ENCODE peak calls at places on chromosomes 1 and 21, in four cellular contexts. B is HCT116, Z is SK-N-SH, H is K562. J is an unnamed sample.

GRCh38 chr1:25994402-25994801 is 3.5 kb downstream of the PAFAH2 start:
- DNase-seq in B (no peak), Z (no peak), H (no peak), J (no peak)

GRCh38 chr21:35488941-35489340 is 439.8 kb upstream of the RUNX1 start:
- DNase-seq in B (no peak), Z (no peak), H (no peak), J (no peak)

GRCh38 chr1:22930235-22930912 is 42.3 kb downstream of the LACTBL1 start:
- DNase-seq in B (peak; percentile 41), Z (peak; percentile 89), H (peak; percentile 91), J (peak; percentile 55)

GRCh38 chr1:237873487-237873927 is 17.2 kb downstream of the ZP4 start:
- DNase-seq in B (no peak), Z (no peak), H (no peak), J (no peak)

GRCh38 chr1:62687421-62687902 is 724 bp downstream of the DOCK7 start:
- DNase-seq in B (no peak), Z (peak; percentile 78), H (no peak), J (no peak)

GRCh38 chr1:92790867-92791266 is 6.0 kb upstream of the EVI5 start:
- DNase-seq in B (no peak), Z (no peak), H (no peak), J (no peak)

GRCh38 chr1:180168786-180169640 is 14.3 kb downstream of the QSOX1 start:
- DNase-seq in B (no peak), Z (peak; percentile 78), H (peak; percentile 76), J (peak; percentile 83)

GRCh38 chr1:204263240-204263848 is 49.6 kb upstream of the GOLT1A start:
- DNase-seq in B (no peak), Z (peak; percentile 78), H (no peak), J (no peak)

GRCh38 chr1:61450454-61451213 is 274.3 kb downstream of the TM2D1 start:
- DNase-seq in B (no peak), Z (no peak), H (no peak), J (no peak)

GRCh38 chr1:56397811-56398231 is 181.5 kb downstream of the PLPP3 start:
- DNase-seq in B (no peak), Z (no peak), H (no peak), J (no peak)

GRCh38 chr1:225962440-225962975 is 21.5 kb upstream of the LEFTY2 start:
- DNase-seq in B (no peak), Z (peak; percentile 71), H (peak; percentile 89), J (peak; percentile 43)

GRCh38 chr21:45531393-45532215 is 10.6 kb downstream of the SLC19A1 start:
- DNase-seq in B (no peak), Z (no peak), H (no peak), J (no peak)

GRCh38 chr21:45528981-45529784 is 13.1 kb downstream of the SLC19A1 start:
- DNase-seq in B (no peak), Z (no peak), H (no peak), J (no peak)

GRCh38 chr21:45528028-45528705 is 14.1 kb downstream of the SLC19A1 start:
- DNase-seq in B (no peak), Z (no peak), H (no peak), J (no peak)

GRCh38 chr21:45529785-45530422 is 12.3 kb downstream of the SLC19A1 start:
- DNase-seq in B (no peak), Z (no peak), H (no peak), J (no peak)

DNA sequence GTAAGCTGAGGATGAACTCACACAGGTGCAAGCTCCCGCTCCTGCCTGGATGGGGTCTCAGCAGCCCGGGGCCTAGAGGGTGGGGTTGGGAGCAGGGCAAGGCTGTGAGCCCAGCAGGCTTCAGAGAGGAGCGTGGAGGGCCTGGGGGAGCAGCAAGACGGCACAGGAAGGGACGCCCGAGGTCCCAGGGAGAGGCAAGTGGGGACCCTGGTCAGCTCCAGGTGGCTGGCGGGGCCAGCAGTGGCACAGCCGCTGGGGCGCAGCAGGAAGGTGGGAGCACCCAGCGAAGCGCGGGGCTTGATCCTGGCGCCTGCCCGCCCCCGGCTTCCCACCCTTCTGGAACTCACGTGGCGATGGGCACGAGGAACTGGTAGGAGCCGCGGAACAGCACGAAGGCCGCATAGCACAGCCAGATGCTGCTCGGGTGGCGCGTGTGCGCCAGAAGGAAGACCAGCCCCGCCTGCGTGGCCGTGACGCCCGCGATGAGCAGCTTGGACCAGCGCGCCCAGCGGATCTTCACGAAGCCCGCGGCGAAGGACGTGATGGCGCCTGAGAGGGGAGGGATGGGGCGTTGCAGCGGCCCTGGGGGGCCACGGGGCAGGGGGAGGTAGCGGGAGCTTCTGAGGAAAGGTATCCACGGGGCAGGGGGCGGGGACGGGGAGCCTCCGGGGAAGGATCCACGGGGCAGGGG is 11.7 kb downstream of the SLC19A1 start:
- DNase-seq in B (no peak), Z (no peak), H (no peak), J (no peak)
- TF ChIP-seq JUND in B (no peak), Z (no peak), H (no peak), J (no peak)

GRCh38 chr1:224116131-224116530 is 2.2 kb downstream of the FBXO28 start:
- DNase-seq in B (peak; percentile 56), Z (peak; percentile 26), H (peak; percentile 34), J (peak; percentile 83)
- TF ChIP-seq JUND in B (no peak), Z (no peak), H (no peak), J (no peak)

GRCh38 chr1:50426702-50427085 is 3.5 kb upstream of the DMRTA2 start:
- DNase-seq in B (no peak), Z (peak; percentile 52), H (no peak), J (no peak)
- TF ChIP-seq JUND in B (no peak), Z (no peak), H (no peak), J (no peak)

GRCh38 chr1:244112646-244113045 is 61.6 kb downstream of the ZBTB18 start:
- DNase-seq in B (no peak), Z (no peak), H (no peak), J (no peak)

GRCh38 chr1:244114895-244115294 is 63.8 kb downstream of the ZBTB18 start:
- DNase-seq in B (no peak), Z (no peak), H (no peak), J (no peak)

GRCh38 chr1:244113532-244114320 is 62.6 kb downstream of the ZBTB18 start:
- DNase-seq in B (no peak), Z (no peak), H (no peak), J (no peak)

GRCh38 chr1:244111008-244111407 is 59.9 kb downstream of the ZBTB18 start:
- DNase-seq in B (no peak), Z (no peak), H (no peak), J (no peak)

GRCh38 chr1:244112046-244112445 is 61.0 kb downstream of the ZBTB18 start:
- DNase-seq in B (no peak), Z (no peak), H (no peak), J (no peak)
- TF ChIP-seq JUND in B (no peak), Z (no peak), H (no peak), J (no peak)

DNA sequence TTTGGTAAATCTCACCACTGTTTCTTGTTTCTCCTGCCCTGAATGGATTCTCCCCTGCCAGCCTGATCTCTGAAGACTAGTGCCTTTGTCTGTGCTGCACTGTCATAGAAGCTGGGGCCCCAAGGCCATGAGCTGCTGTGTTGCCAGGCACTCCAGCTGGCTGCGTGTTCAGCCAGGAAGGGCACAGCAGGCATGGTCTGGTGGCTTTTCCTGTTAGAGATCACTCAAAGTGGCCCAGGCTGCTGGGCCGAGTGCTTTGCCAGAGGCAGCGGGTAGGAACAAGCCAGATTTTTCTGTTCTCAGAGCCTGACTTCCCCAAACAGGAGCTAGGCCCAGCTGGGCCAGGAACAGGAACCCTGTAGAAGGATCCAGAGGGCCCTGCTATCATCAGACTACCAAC is 5.2 kb downstream of the ADPRS start:
- DNase-seq in B (no peak), Z (peak; percentile 76), H (no peak), J (no peak)
- TF ChIP-seq JUND in B (no peak), Z (no peak), H (no peak), J (no peak)

GRCh38 chr1:232250838-232251237 is 379.1 kb downstream of the SIPA1L2 start:
- DNase-seq in B (no peak), Z (no peak), H (no peak), J (no peak)
- TF ChIP-seq JUND in B (no peak), Z (no peak), H (no peak), J (no peak)

DNA sequence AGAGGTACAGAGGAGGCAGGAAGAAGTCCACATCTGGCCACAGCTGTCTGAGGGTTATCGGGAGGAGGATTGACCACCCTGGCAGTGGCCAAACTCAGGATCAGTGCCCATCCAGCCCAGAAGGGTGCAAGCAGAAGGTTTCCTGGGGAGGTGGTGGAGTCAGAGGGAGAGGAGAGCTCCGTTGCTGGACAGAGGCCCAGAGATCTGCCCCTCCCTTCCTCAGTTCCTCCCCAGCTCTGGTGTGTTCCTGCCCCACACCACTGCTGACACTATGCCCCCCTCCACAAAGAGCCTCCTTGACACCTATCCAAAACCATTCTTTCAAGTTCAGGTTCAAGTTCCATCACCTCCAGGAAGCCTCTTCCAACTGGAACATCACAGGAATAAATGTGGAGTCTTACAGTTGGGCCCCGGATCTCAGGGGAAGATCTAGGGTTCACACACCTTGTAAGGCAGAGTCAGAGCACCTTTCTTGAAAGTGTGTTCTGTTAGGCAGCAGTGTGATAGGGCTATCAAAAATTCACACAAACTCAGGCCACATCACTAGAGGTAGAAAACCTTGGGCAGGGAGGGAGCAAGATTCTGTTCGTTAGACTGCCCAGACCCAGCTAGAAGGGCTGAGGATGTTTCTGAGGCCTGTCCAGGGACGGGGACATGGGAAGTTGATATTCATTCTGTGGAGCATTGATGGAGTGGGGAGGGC is 7.4 kb downstream of the LDLRAD1 start:
- DNase-seq in B (no peak), Z (peak; percentile 7), H (no peak), J (no peak)
- TF ChIP-seq JUND in B (no peak), Z (no peak), H (no peak), J (no peak)

J was measured in T47D.